ENCODE peak calls at places on chromosomes 1 and 21, in eight cellular contexts. R, Q, M, S, L, G, D and U are unnamed samples.

GRCh38 chr1:72623299-72623708 is 341.0 kb upstream of the NEGR1 start:
- DNase-seq in R (peak), Q (peak), M (no peak), S (peak), L (peak), G (no peak), D (peak), U (no peak)

GRCh38 chr21:38123626-38124025 is 133.2 kb upstream of the KCNJ15 start:
- DNase-seq in R (no peak), Q (no peak), M (no peak), S (no peak), L (no peak), G (no peak), D (no peak), U (no peak)

GRCh38 chr1:66323958-66324357 is 210.0 kb upstream of the SGIP1 start:
- DNase-seq in R (no peak), Q (no peak), M (no peak), S (peak), L (no peak), G (no peak), D (no peak), U (no peak)

GRCh38 chr1:51268675-51269033 is 32.6 kb downstream of the RNF11 start:
- DNase-seq in R (no peak), Q (no peak), M (no peak), S (peak), L (no peak), G (no peak), D (no peak), U (peak)

GRCh38 chr1:234500269-234500668 is 21.3 kb upstream of the TARBP1 start:
- DNase-seq in R (no peak), Q (no peak), M (no peak), S (peak), L (no peak), G (no peak), D (no peak), U (no peak)

GRCh38 chr1:40377512-40377911 is 4.0 kb downstream of the SMAP2 start:
- DNase-seq in R (no peak), Q (no peak), M (no peak), S (no peak), L (no peak), G (no peak), D (no peak), U (no peak)

GRCh38 chr1:109201123-109201703 is 12.5 kb upstream of the SARS1 start:
- DNase-seq in R (peak), Q (peak), M (no peak), S (peak), L (peak), G (peak), D (no peak), U (no peak)

GRCh38 chr1:224502459-224503160 is 68.0 kb upstream of the WDR26 start:
- DNase-seq in R (peak), Q (no peak), M (no peak), S (peak), L (no peak), G (no peak), D (peak), U (no peak)

GRCh38 chr1:1402081-1402900 is 3.2 kb upstream of the CCNL2 start:
- DNase-seq in R (no peak), Q (peak), M (no peak), S (peak), L (peak), G (peak), D (peak), U (no peak)

GRCh38 chr1:160681067-160681890 is 30.3 kb downstream of the CD48 start:
- DNase-seq in R (no peak), Q (no peak), M (peak), S (peak), L (peak), G (no peak), D (peak), U (peak)

GRCh38 chr1:213988639-213989070 is 882 bp downstream of the PROX1 start:
- DNase-seq in R (peak), Q (no peak), M (no peak), S (no peak), L (no peak), G (no peak), D (no peak), U (no peak)

GRCh38 chr1:239527046-239527693 is 140.8 kb downstream of the CHRM3 start:
- DNase-seq in R (no peak), Q (no peak), M (no peak), S (no peak), L (no peak), G (no peak), D (no peak), U (no peak)

GRCh38 chr1:46749921-46750404 is 31.0 kb upstream of the EFCAB14 start:
- DNase-seq in R (no peak), Q (no peak), M (no peak), S (peak), L (no peak), G (no peak), D (no peak), U (no peak)

GRCh38 chr1:42952353-42953001 is 6.2 kb downstream of the SLC2A1 start:
- DNase-seq in R (no peak), Q (no peak), M (no peak), S (peak), L (peak), G (no peak), D (no peak), U (no peak)

GRCh38 chr1:168691541-168691940 is 37.5 kb downstream of the DPT start:
- DNase-seq in R (no peak), Q (no peak), M (no peak), S (no peak), L (no peak), G (no peak), D (no peak), U (no peak)

GRCh38 chr1:178017517-178017916 is 47.7 kb upstream of the SEC16B start:
- DNase-seq in R (no peak), Q (no peak), M (no peak), S (no peak), L (no peak), G (no peak), D (no peak), U (no peak)

GRCh38 chr1:106785136-106785535 is 271.3 kb upstream of the PRMT6 start:
- DNase-seq in R (no peak), Q (no peak), M (no peak), S (no peak), L (no peak), G (no peak), D (no peak), U (no peak)

GRCh38 chr1:200883118-200883517 is 10.3 kb downstream of the GPR25 start:
- DNase-seq in R (no peak), Q (no peak), M (no peak), S (no peak), L (no peak), G (no peak), D (no peak), U (no peak)

GRCh38 chr1:150009604-150010387 is 730 bp downstream of the OTUD7B start:
- DNase-seq in R (peak), Q (peak), M (no peak), S (peak), L (peak), G (peak), D (no peak), U (no peak)

GRCh38 chr1:106222415-106222814 is 834.1 kb upstream of the PRMT6 start:
- DNase-seq in R (no peak), Q (no peak), M (no peak), S (no peak), L (no peak), G (peak), D (no peak), U (no peak)

GRCh38 chr21:46151261-46151988 is 4.0 kb downstream of the FTCD start:
- DNase-seq in R (no peak), Q (no peak), M (no peak), S (no peak), L (no peak), G (no peak), D (no peak), U (peak)

GRCh38 chr21:36079010-36079649 is 9.3 kb downstream of the CBR1 start:
- DNase-seq in R (no peak), Q (no peak), M (no peak), S (peak), L (no peak), G (no peak), D (peak), U (peak)

GRCh38 chr1:25833158-25833557 is 13.4 kb downstream of the MTFR1L start:
- DNase-seq in R (no peak), Q (no peak), M (no peak), S (no peak), L (no peak), G (no peak), D (no peak), U (no peak)

GRCh38 chr1:150272379-150272840 is at the start of gene C1orf54:
- DNase-seq in R (no peak), Q (no peak), M (no peak), S (peak), L (peak), G (no peak), D (peak), U (no peak)

GRCh38 chr1:8858112-8858668 is 20.3 kb downstream of the ENO1 start:
- DNase-seq in R (no peak), Q (no peak), M (no peak), S (peak), L (no peak), G (no peak), D (peak), U (no peak)

GRCh38 chr1:233338102-233338501 is 10.6 kb downstream of the MAP3K21 start:
- DNase-seq in R (no peak), Q (no peak), M (no peak), S (no peak), L (no peak), G (no peak), D (no peak), U (no peak)

GRCh38 chr1:146036241-146036989 is 14.9 kb upstream of the HJV start:
- DNase-seq in R (peak), Q (no peak), M (no peak), S (no peak), L (peak), G (no peak), D (peak), U (peak)

GRCh38 chr1:115031595-115031994 is 2.0 kb downstream of the TSHB start:
- DNase-seq in R (no peak), Q (no peak), M (no peak), S (no peak), L (no peak), G (no peak), D (no peak), U (no peak)

GRCh38 chr1:154386643-154387352 is 18.3 kb upstream of the IL6R start:
- DNase-seq in R (no peak), Q (no peak), M (peak), S (no peak), L (no peak), G (no peak), D (no peak), U (peak)

GRCh38 chr1:212641956-212642355 is 33.4 kb downstream of the ATF3 start:
- DNase-seq in R (no peak), Q (no peak), M (no peak), S (no peak), L (no peak), G (no peak), D (no peak), U (no peak)

GRCh38 chr1:236425031-236425663 is 31.1 kb downstream of the EDARADD start:
- DNase-seq in R (no peak), Q (no peak), M (no peak), S (no peak), L (no peak), G (no peak), D (no peak), U (peak)

GRCh38 chr1:60035925-60036324 is 37.6 kb downstream of the C1orf87 start:
- DNase-seq in R (no peak), Q (no peak), M (no peak), S (no peak), L (no peak), G (no peak), D (no peak), U (no peak)

GRCh38 chr1:51329443-51330325 is 678 bp downstream of the TTC39A start:
- DNase-seq in R (peak), Q (no peak), M (no peak), S (no peak), L (no peak), G (no peak), D (no peak), U (no peak)

GRCh38 chr1:161727343-161727924 is 6.1 kb downstream of the FCRLB start:
- DNase-seq in R (no peak), Q (peak), M (peak), S (peak), L (peak), G (no peak), D (peak), U (no peak)

GRCh38 chr1:6171546-6172124 is 8.5 kb downstream of the CHD5 start:
- DNase-seq in R (no peak), Q (no peak), M (no peak), S (peak), L (peak), G (no peak), D (no peak), U (no peak)